ENCODE peak calls at places on chromosome 21, in ten cellular contexts. I is stimulated activated CD4-positive, alpha-beta T cell treated with anti-CD3 and anti-CD28 coated beads, Interleukin-2, amount 100 ng/mL, for 48 hours; A is AG09319; W is stimulated activated CD8-positive, alpha-beta memory T cell treated with anti-CD3 and anti-CD28 coated beads, Interleukin-4, amount 100 ng/mL, for 1 hour; D is transverse colon; Z is activated CD8-positive, alpha-beta memory T cell treated with anti-CD3 and anti-CD28 coated beads for 24 hours; G is effector CD4-positive, alpha-beta T cell; Y is left cardiac atrium; B is anterior cingulate cortex; F is RWPE1. E is an unnamed sample.

GRCh38 chr21:44502559-44502958 is 37.4 kb downstream of the KRTAP10-1 start:
- DNase-seq in I (no peak), A (no peak), W (no peak), D (no peak), Z (no peak), G (no peak), Y (no peak), B (no peak), F (no peak), E (no peak)

GRCh38 chr21:39120876-39121599 is 62.2 kb downstream of the PSMG1 start:
- DNase-seq in I (no peak), A (no peak), W (no peak), D (no peak), Z (peak; percentile 42), G (no peak), Y (no peak), B (no peak), F (no peak), E (no peak)

GRCh38 chr21:37557261-37557950 is 190.8 kb downstream of the DYRK1A start:
- DNase-seq in I (no peak), A (no peak), W (no peak), D (no peak), Z (no peak), G (no peak), Y (no peak), B (no peak), F (no peak), E (no peak)

GRCh38 chr21:40466893-40467483 is 380.0 kb downstream of the DSCAM start:
- DNase-seq in I (no peak), A (no peak), W (no peak), D (no peak), Z (no peak), G (no peak), Y (no peak), B (no peak), F (no peak), E (no peak)

GRCh38 chr21:41571938-41572510 is 64.1 kb upstream of the TMPRSS2 start:
- DNase-seq in I (no peak), A (no peak), W (no peak), D (no peak), Z (no peak), G (no peak), Y (no peak), B (no peak), F (no peak), E (no peak)

GRCh38 chr21:37944492-37944891 is 28.2 kb upstream of the KCNJ6 start:
- DNase-seq in I (no peak), A (no peak), W (no peak), D (no peak), Z (no peak), G (no peak), Y (no peak), B (no peak), F (no peak), E (no peak)

GRCh38 chr21:38175321-38175720 is 81.5 kb upstream of the KCNJ15 start:
- DNase-seq in I (no peak), A (no peak), W (no peak), D (no peak), Z (no peak), G (no peak), Y (no peak), B (no peak), F (no peak), E (no peak)

GRCh38 chr21:44618504-44618903 is 6.6 kb downstream of the KRTAP10-8 start:
- DNase-seq in I (no peak), A (no peak), W (no peak), D (peak; percentile 22), Z (no peak), G (no peak), Y (no peak), B (no peak), F (no peak), E (peak; percentile 29)

E was measured in HuH-7.5.